ENCODE peak calls at places on chromosomes 12 and 14, in four cellular contexts. One of them, this sample, is unnamed.
A peak's percentile ranks its signal among the peaks of the same experiment; 100 is the strongest.

GRCh38 chr14:90103808-90104207 is 42.0 kb downstream of the KCNK13 start:
- DNase-seq in A549: no peak
- DNase-seq in GM12878: no peak
- DNase-seq in SK-N-SH: no peak
- DNase-seq in this sample: no peak

GRCh38 chr14:61288720-61289119 is 7.6 kb upstream of the TMEM30B start:
- DNase-seq in A549: no peak
- DNase-seq in GM12878: no peak
- DNase-seq in SK-N-SH: no peak
- DNase-seq in this sample: no peak

GRCh38 chr12:95764848-95765247 is 25.7 kb downstream of the NTN4 start:
- DNase-seq in A549: no peak
- DNase-seq in GM12878: no peak
- DNase-seq in SK-N-SH: no peak
- DNase-seq in this sample: no peak

GRCh38 chr12:102816816-102817434 is 100.1 kb downstream of the PAH start:
- DNase-seq in A549: peak; percentile 15
- DNase-seq in GM12878: no peak
- DNase-seq in SK-N-SH: peak; percentile 31
- DNase-seq in this sample: peak; percentile 24

GRCh38 chr12:53589423-53589822 is 36.8 kb downstream of the ATF7 start:
- DNase-seq in A549: no peak
- DNase-seq in GM12878: no peak
- DNase-seq in SK-N-SH: no peak
- DNase-seq in this sample: no peak

GRCh38 chr12:53575502-53576264 is 50.5 kb downstream of the ATF7 start:
- DNase-seq in A549: peak; percentile 42
- DNase-seq in GM12878: no peak
- DNase-seq in SK-N-SH: no peak
- DNase-seq in this sample: no peak

GRCh38 chr12:107319536-107320030 is 226.2 kb upstream of the CRY1 start:
- DNase-seq in A549: no peak
- DNase-seq in GM12878: no peak
- DNase-seq in SK-N-SH: peak; percentile 61
- DNase-seq in this sample: no peak

GRCh38 chr12:15996254-15996653 is 85.1 kb downstream of the DERA start:
- DNase-seq in A549: no peak
- DNase-seq in GM12878: no peak
- DNase-seq in SK-N-SH: no peak
- DNase-seq in this sample: no peak

GRCh38 chr12:107439101-107439738 is 246.4 kb upstream of the PWP1 start:
- DNase-seq in A549: no peak
- DNase-seq in GM12878: no peak
- DNase-seq in SK-N-SH: no peak
- DNase-seq in this sample: no peak

GRCh38 chr14:75069021-75069810 is at the start of gene ZC2HC1C:
- DNase-seq in A549: peak; percentile 84
- DNase-seq in GM12878: no peak
- DNase-seq in SK-N-SH: peak; percentile 97
- DNase-seq in this sample: peak; percentile 89

GRCh38 chr14:23061995-23062394 is 4.7 kb upstream of the CDH24 start:
- DNase-seq in A549: peak; percentile 75
- DNase-seq in GM12878: no peak
- DNase-seq in SK-N-SH: no peak
- DNase-seq in this sample: peak; percentile 87

GRCh38 chr14:51356381-51356780 is 116.3 kb downstream of the TMX1 start:
- DNase-seq in A549: no peak
- DNase-seq in GM12878: no peak
- DNase-seq in SK-N-SH: no peak
- DNase-seq in this sample: no peak

GRCh38 chr12:15005064-15005463 is 32.2 kb downstream of the PDE6H start:
- DNase-seq in A549: no peak
- DNase-seq in GM12878: no peak
- DNase-seq in SK-N-SH: no peak
- DNase-seq in this sample: no peak

GRCh38 chr12:46470039-46470627 is 97.6 kb upstream of the SLC38A2 start:
- DNase-seq in A549: no peak
- DNase-seq in GM12878: no peak
- DNase-seq in SK-N-SH: no peak
- DNase-seq in this sample: no peak

GRCh38 chr14:49989980-49990379 is 97.1 kb downstream of the ARF6 start:
- DNase-seq in A549: no peak
- DNase-seq in GM12878: no peak
- DNase-seq in SK-N-SH: no peak
- DNase-seq in this sample: no peak

GRCh38 chr12:332581-333205 is 56.4 kb downstream of the KDM5A start:
- DNase-seq in A549: no peak
- DNase-seq in GM12878: no peak
- DNase-seq in SK-N-SH: no peak
- DNase-seq in this sample: no peak

GRCh38 chr14:39267592-39268112 is 33.9 kb downstream of the MIA2 start:
- DNase-seq in A549: no peak
- DNase-seq in GM12878: no peak
- DNase-seq in SK-N-SH: no peak
- DNase-seq in this sample: peak; percentile 45

GRCh38 chr12:69168828-69169227 is 70.5 kb upstream of the CPSF6 start:
- DNase-seq in A549: no peak
- DNase-seq in GM12878: no peak
- DNase-seq in SK-N-SH: no peak
- DNase-seq in this sample: no peak

GRCh38 chr12:68506619-68507018 is 104.1 kb upstream of the RAP1B start:
- DNase-seq in A549: no peak
- DNase-seq in GM12878: no peak
- DNase-seq in SK-N-SH: no peak
- DNase-seq in this sample: no peak

GRCh38 chr12:6613015-6613775 is 6.0 kb upstream of the CHD4 start:
- DNase-seq in A549: no peak
- DNase-seq in GM12878: no peak
- DNase-seq in SK-N-SH: peak; percentile 72
- DNase-seq in this sample: peak; percentile 62

GRCh38 chr12:2856901-2857495 is at the start of gene TEX52:
- DNase-seq in A549: no peak
- DNase-seq in GM12878: no peak
- DNase-seq in SK-N-SH: no peak
- DNase-seq in this sample: peak; percentile 22

GRCh38 chr12:53051058-53051880 is 1.4 kb downstream of the TNS2 start:
- DNase-seq in A549: no peak
- DNase-seq in GM12878: no peak
- DNase-seq in SK-N-SH: no peak
- DNase-seq in this sample: peak; percentile 82

GRCh38 chr12:70823182-70823976 is 97.2 kb downstream of the PTPRR start:
- DNase-seq in A549: no peak
- DNase-seq in GM12878: no peak
- DNase-seq in SK-N-SH: no peak
- DNase-seq in this sample: no peak

GRCh38 chr12:115916910-115917668 is 360.4 kb downstream of the MED13L start:
- DNase-seq in A549: peak; percentile 60
- DNase-seq in GM12878: no peak
- DNase-seq in SK-N-SH: peak; percentile 86
- DNase-seq in this sample: peak; percentile 13

GRCh38 chr14:35400707-35401421 is 3.7 kb downstream of the NFKBIA start:
- DNase-seq in A549: no peak
- DNase-seq in GM12878: no peak
- DNase-seq in SK-N-SH: no peak
- DNase-seq in this sample: peak; percentile 73

GRCh38 chr12:67590122-67590795 is 58.3 kb upstream of the DYRK2 start:
- DNase-seq in A549: no peak
- DNase-seq in GM12878: no peak
- DNase-seq in SK-N-SH: peak; percentile 7
- DNase-seq in this sample: no peak

GRCh38 chr14:75732888-75733287 is 71.8 kb downstream of the TTLL5 start:
- DNase-seq in A549: no peak
- DNase-seq in GM12878: no peak
- DNase-seq in SK-N-SH: no peak
- DNase-seq in this sample: no peak

GRCh38 chr12:12734561-12735071 is 17.4 kb downstream of the CDKN1B start:
- DNase-seq in A549: no peak
- DNase-seq in GM12878: no peak
- DNase-seq in SK-N-SH: no peak
- DNase-seq in this sample: no peak

GRCh38 chr14:102209224-102209966 is 69.7 kb downstream of the WDR20 start:
- DNase-seq in A549: peak; percentile 27
- DNase-seq in GM12878: no peak
- DNase-seq in SK-N-SH: peak; percentile 67
- DNase-seq in this sample: peak; percentile 58

GRCh38 chr14:75204106-75204505 is 27.7 kb upstream of the TMED10 start:
- DNase-seq in A549: no peak
- DNase-seq in GM12878: no peak
- DNase-seq in SK-N-SH: no peak
- DNase-seq in this sample: no peak

GRCh38 chr12:45989857-45990467 is 412 bp downstream of the SCAF11 start:
- DNase-seq in A549: no peak
- DNase-seq in GM12878: no peak
- DNase-seq in SK-N-SH: peak; percentile 60
- DNase-seq in this sample: peak; percentile 45

GRCh38 chr14:82694820-82695219 is 1161.2 kb upstream of the SEL1L start:
- DNase-seq in A549: no peak
- DNase-seq in GM12878: no peak
- DNase-seq in SK-N-SH: no peak
- DNase-seq in this sample: no peak

GRCh38 chr12:105427883-105428282 is 97.4 kb downstream of the C12orf75 start:
- DNase-seq in A549: no peak
- DNase-seq in GM12878: no peak
- DNase-seq in SK-N-SH: no peak
- DNase-seq in this sample: no peak

DNA sequence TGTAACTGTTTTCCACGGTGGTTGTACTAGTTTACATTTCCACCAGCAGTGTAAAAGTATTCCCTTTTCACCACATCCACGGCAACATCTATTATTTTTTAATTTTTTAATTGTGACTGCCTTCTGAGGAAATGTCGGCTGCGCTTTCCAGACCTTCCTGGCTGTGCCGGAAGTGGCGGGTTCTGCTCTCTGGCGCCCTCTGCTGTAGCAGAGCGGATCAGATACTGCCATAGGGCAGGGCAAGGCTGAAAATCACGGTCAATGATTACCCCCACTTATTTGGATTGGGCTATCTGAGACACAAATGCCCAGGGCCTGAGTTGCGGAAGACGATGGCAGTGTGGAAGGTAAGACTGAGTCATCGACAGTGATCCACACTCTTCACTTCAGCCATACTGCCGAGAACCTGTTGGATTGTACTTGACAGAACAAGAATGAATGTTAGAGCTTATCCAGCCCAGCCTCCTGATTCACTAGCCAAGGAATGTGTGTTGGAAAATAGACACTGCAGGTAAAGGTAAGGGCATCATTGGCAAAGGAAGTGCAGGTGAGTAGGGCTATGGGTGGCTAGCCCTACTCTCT is 124.2 kb downstream of the NTF3 start:
- DNase-seq in A549: peak; percentile 17
- DNase-seq in GM12878: no peak
- DNase-seq in SK-N-SH: peak; percentile 35
- DNase-seq in this sample: no peak
- TF ChIP-seq PBX3 in A549: no peak
- TF ChIP-seq PBX3 in GM12878: no peak
- TF ChIP-seq PBX3 in SK-N-SH: no peak
- TF ChIP-seq PBX3 in this sample: no peak

GRCh38 chr12:62683724-62684501 is 217.3 kb downstream of the MON2 start:
- DNase-seq in A549: no peak
- DNase-seq in GM12878: no peak
- DNase-seq in SK-N-SH: peak; percentile 41
- DNase-seq in this sample: no peak

GRCh38 chr12:62677355-62677754 is 210.7 kb downstream of the MON2 start:
- DNase-seq in A549: no peak
- DNase-seq in GM12878: no peak
- DNase-seq in SK-N-SH: no peak
- DNase-seq in this sample: no peak

GRCh38 chr12:62676521-62677307 is 210.1 kb downstream of the MON2 start:
- DNase-seq in A549: no peak
- DNase-seq in GM12878: no peak
- DNase-seq in SK-N-SH: no peak
- DNase-seq in this sample: no peak

GRCh38 chr12:62681306-62681705 is 214.7 kb downstream of the MON2 start:
- DNase-seq in A549: no peak
- DNase-seq in GM12878: no peak
- DNase-seq in SK-N-SH: no peak
- DNase-seq in this sample: no peak

DNA sequence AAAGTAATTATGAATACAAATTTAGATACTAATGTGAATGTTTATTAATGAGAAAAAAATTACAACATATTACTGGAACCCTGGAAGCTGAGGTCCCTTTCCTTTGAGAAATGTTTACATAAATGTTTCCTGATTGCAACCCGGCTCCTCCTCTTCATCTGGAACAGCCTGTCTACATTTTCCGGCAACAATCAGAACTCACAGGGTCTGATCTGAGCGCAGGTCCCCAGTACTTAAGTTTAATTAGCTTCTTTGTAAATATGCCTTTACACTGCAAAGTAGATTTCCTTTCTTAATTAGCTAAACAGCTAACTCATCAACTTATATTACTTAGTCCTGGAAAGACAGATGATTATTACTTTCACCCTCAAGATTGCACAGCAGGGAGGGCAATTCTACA is 212.9 kb downstream of the MON2 start:
- DNase-seq in A549: no peak
- DNase-seq in GM12878: no peak
- DNase-seq in SK-N-SH: no peak
- DNase-seq in this sample: no peak
- H3K27ac ChIP-seq in A549: no peak overlapping the region
- H3K27ac ChIP-seq in GM12878: no peak overlapping the region
- H3K27ac ChIP-seq in SK-N-SH: no peak overlapping the region
- H3K27ac ChIP-seq in this sample: no peak overlapping the region

GRCh38 chr14:105487449-105487985 is 831 bp downstream of the CRIP1 start:
- DNase-seq in A549: no peak
- DNase-seq in GM12878: no peak
- DNase-seq in SK-N-SH: no peak
- DNase-seq in this sample: no peak
- TF ChIP-seq PBX3 in A549: peak; percentile 51
- TF ChIP-seq PBX3 in GM12878: no peak
- TF ChIP-seq PBX3 in SK-N-SH: no peak
- TF ChIP-seq PBX3 in this sample: no peak

GRCh38 chr14:31110872-31111271 is 84.7 kb upstream of the STRN3 start:
- DNase-seq in A549: no peak
- DNase-seq in GM12878: no peak
- DNase-seq in SK-N-SH: no peak
- DNase-seq in this sample: no peak
- H3K27ac ChIP-seq in A549: no peak overlapping the region
- H3K27ac ChIP-seq in GM12878: no peak overlapping the region
- H3K27ac ChIP-seq in SK-N-SH: no peak overlapping the region
- H3K27ac ChIP-seq in this sample: no peak overlapping the region

GRCh38 chr14:93725002-93725582 is 63.2 kb downstream of the PRIMA1 start:
- DNase-seq in A549: no peak
- DNase-seq in GM12878: no peak
- DNase-seq in SK-N-SH: no peak
- DNase-seq in this sample: no peak
- TF ChIP-seq PBX3 in A549: no peak
- TF ChIP-seq PBX3 in GM12878: no peak
- TF ChIP-seq PBX3 in SK-N-SH: no peak
- TF ChIP-seq PBX3 in this sample: no peak

GRCh38 chr12:118292836-118293235 is 79.9 kb downstream of the TAOK3 start:
- DNase-seq in A549: no peak
- DNase-seq in GM12878: no peak
- DNase-seq in SK-N-SH: no peak
- DNase-seq in this sample: no peak
- H3K27ac ChIP-seq in A549: no peak overlapping the region
- H3K27ac ChIP-seq in GM12878: no peak overlapping the region
- H3K27ac ChIP-seq in SK-N-SH: no peak overlapping the region
- H3K27ac ChIP-seq in this sample: no peak overlapping the region

This sample was measured in HepG2.